ENCODE peak calls at places on chromosomes 11 and 22, in six cellular contexts. A is thyroid gland, N is neuronal stem cell, P is Peyer's patch, G is thoracic aorta, H is tibial nerve. R is an unnamed sample.

GRCh38 chr11:3223932-3224729 is 5.5 kb upstream of the MRGPRG start:
- DNase-seq in A (no peak), N (no peak), P (peak; percentile 28), G (no peak), H (no peak), R (no peak)

GRCh38 chr11:134579709-134580634 is 167.9 kb upstream of the B3GAT1 start:
- DNase-seq in A (peak; percentile 77), N (no peak), P (peak; percentile 72), G (no peak), H (no peak), R (peak; percentile 36)

GRCh38 chr22:27260087-27260730 is 541.3 kb downstream of the MN1 start:
- DNase-seq in A (no peak), N (peak; percentile 81), P (no peak), G (no peak), H (no peak), R (no peak)

GRCh38 chr11:13338437-13339069 is 61.0 kb downstream of the BMAL1 start:
- DNase-seq in A (peak; percentile 49), N (no peak), P (no peak), G (no peak), H (no peak), R (no peak)

GRCh38 chr22:46731246-46732040 is 6.6 kb downstream of the CERK start:
- DNase-seq in A (peak; percentile 90), N (no peak), P (peak; percentile 93), G (no peak), H (no peak), R (no peak)

GRCh38 chr22:50323900-50324299 is 2.9 kb downstream of the DENND6B start:
- DNase-seq in A (no peak), N (no peak), P (peak; percentile 31), G (no peak), H (no peak), R (no peak)

GRCh38 chr11:34243620-34244493 is 114.0 kb downstream of the ABTB2 start:
- DNase-seq in A (peak; percentile 45), N (no peak), P (peak; percentile 80), G (no peak), H (no peak), R (no peak)

GRCh38 chr11:74418509-74418895 is 20.3 kb upstream of the PGM2L1 start:
- DNase-seq in A (no peak), N (no peak), P (no peak), G (no peak), H (no peak), R (no peak)

GRCh38 chr11:45182902-45183301 is 36.5 kb downstream of the PRDM11 start:
- DNase-seq in A (peak; percentile 58), N (no peak), P (no peak), G (no peak), H (no peak), R (no peak)

GRCh38 chr11:3353066-3353465 is 25.9 kb downstream of the ZNF195 start:
- DNase-seq in A (no peak), N (no peak), P (no peak), G (no peak), H (no peak), R (no peak)

GRCh38 chr11:8913961-8914660 is 3.1 kb downstream of the AKIP1 start:
- DNase-seq in A (peak; percentile 50), N (peak; percentile 27), P (no peak), G (no peak), H (no peak), R (no peak)

GRCh38 chr11:57751676-57752253 is at the start of gene BTBD18:
- DNase-seq in A (peak; percentile 68), N (no peak), P (no peak), G (no peak), H (no peak), R (no peak)

GRCh38 chr11:8061555-8062428 is 19.2 kb upstream of the TUB start:
- DNase-seq in A (no peak), N (no peak), P (no peak), G (no peak), H (no peak), R (peak; percentile 43)

GRCh38 chr11:9906043-9906791 is 242.3 kb downstream of the SWAP70 start:
- DNase-seq in A (no peak), N (no peak), P (no peak), G (no peak), H (no peak), R (no peak)

GRCh38 chr11:93529707-93530467 is 13.3 kb downstream of the SMCO4 start:
- DNase-seq in A (peak; percentile 20), N (no peak), P (no peak), G (no peak), H (no peak), R (peak; percentile 65)

GRCh38 chr11:120020486-120020885 is 117.4 kb downstream of the TRIM29 start:
- DNase-seq in A (no peak), N (no peak), P (no peak), G (no peak), H (no peak), R (no peak)

GRCh38 chr22:47292546-47293320 is 530.3 kb downstream of the TBC1D22A start:
- DNase-seq in A (peak; percentile 83), N (no peak), P (peak; percentile 25), G (no peak), H (no peak), R (peak; percentile 16)

GRCh38 chr11:103091024-103091423 is 936 bp downstream of the DCUN1D5 start:
- DNase-seq in A (no peak), N (peak; percentile 5), P (no peak), G (no peak), H (no peak), R (no peak)

GRCh38 chr22:24706732-24707476 is 67.6 kb downstream of the PIWIL3 start:
- DNase-seq in A (no peak), N (no peak), P (no peak), G (no peak), H (no peak), R (no peak)

GRCh38 chr22:47192651-47193437 is 430.4 kb downstream of the TBC1D22A start:
- DNase-seq in A (no peak), N (no peak), P (peak; percentile 84), G (no peak), H (peak; percentile 8), R (peak; percentile 50)

GRCh38 chr11:118640332-118641154 is 33.1 kb downstream of the PHLDB1 start:
- DNase-seq in A (peak; percentile 45), N (no peak), P (no peak), G (no peak), H (no peak), R (no peak)

GRCh38 chr11:78821371-78822306 is 247.0 kb upstream of the NARS2 start:
- DNase-seq in A (no peak), N (no peak), P (no peak), G (no peak), H (no peak), R (no peak)

GRCh38 chr11:10326080-10326964 is 21.4 kb downstream of the ADM start:
- DNase-seq in A (peak; percentile 64), N (no peak), P (peak; percentile 70), G (no peak), H (no peak), R (no peak)

GRCh38 chr22:45291061-45291930 is 6.5 kb downstream of the UPK3A start:
- DNase-seq in A (no peak), N (no peak), P (no peak), G (no peak), H (no peak), R (no peak)

GRCh38 chr11:2515401-2516275 is 70.8 kb downstream of the KCNQ1 start:
- DNase-seq in A (peak; percentile 0), N (no peak), P (peak; percentile 33), G (no peak), H (peak; percentile 4), R (peak; percentile 48)

GRCh38 chr11:5564259-5565019 is 16.1 kb upstream of the OR52H1 start:
- DNase-seq in A (no peak), N (no peak), P (no peak), G (no peak), H (no peak), R (no peak)

GRCh38 chr11:68213135-68213515 is at the start of gene KMT5B:
- DNase-seq in A (no peak), N (peak; percentile 64), P (peak; percentile 77), G (no peak), H (no peak), R (no peak)

GRCh38 chr11:68214173-68215086 is 1.3 kb upstream of the KMT5B start:
- DNase-seq in A (peak; percentile 21), N (no peak), P (peak; percentile 66), G (no peak), H (no peak), R (no peak)

GRCh38 chr11:68213555-68214172 is 568 bp upstream of the KMT5B start:
- DNase-seq in A (peak; percentile 91), N (peak; percentile 95), P (peak; percentile 94), G (peak; percentile 35), H (peak; percentile 79), R (peak; percentile 79)

GRCh38 chr11:68212421-68213134 is 518 bp downstream of the KMT5B start:
- DNase-seq in A (peak; percentile 67), N (peak; percentile 74), P (peak; percentile 79), G (no peak), H (peak; percentile 39), R (peak; percentile 76)

DNA sequence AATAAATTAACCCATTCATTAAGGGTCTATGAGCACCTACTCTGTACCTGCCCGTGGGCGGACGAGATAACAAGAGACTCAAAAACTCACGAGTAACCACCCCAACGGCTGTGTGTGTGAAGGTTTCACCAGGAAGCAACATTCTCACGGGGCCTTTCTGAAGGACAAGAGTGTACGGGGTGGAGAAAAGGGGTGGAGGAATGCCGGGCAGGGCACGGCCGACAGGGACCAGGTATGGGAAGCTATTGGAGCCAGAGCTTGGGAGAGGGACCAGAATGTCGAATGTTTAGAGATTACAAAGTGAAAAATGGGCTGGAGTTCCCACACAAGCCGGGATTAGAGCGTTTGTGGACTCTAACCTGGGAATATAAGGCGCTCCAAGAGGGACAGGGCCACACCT is 1.6 kb downstream of the KMT5B start:
- DNase-seq in A (peak; percentile 67), N (no peak), P (peak; percentile 68), G (no peak), H (no peak), R (no peak)
- H3K4me1 ChIP-seq in A (peaks cover 34% of the 10 kb centered on the region), N (peaks cover 11% of the 10 kb centered on the region), P (peaks cover 16% of the 10 kb centered on the region), G (peaks cover 57% of the 10 kb centered on the region), H (peaks cover 37% of the 10 kb centered on the region), R (no peaks in the 10 kb centered on the region)

GRCh38 chr11:96149743-96150555 is 193.0 kb downstream of the MAML2 start:
- DNase-seq in A (no peak), N (no peak), P (no peak), G (no peak), H (no peak), R (no peak)
- H3K4me1 ChIP-seq in A (peaks cover 10% of the 10 kb centered on the region), N (peaks cover 11% of the 10 kb centered on the region), P (no peaks in the 10 kb centered on the region), G (peaks cover 20% of the 10 kb centered on the region), H (peaks cover 10% of the 10 kb centered on the region), R (peaks cover 20% of the 10 kb centered on the region)

DNA sequence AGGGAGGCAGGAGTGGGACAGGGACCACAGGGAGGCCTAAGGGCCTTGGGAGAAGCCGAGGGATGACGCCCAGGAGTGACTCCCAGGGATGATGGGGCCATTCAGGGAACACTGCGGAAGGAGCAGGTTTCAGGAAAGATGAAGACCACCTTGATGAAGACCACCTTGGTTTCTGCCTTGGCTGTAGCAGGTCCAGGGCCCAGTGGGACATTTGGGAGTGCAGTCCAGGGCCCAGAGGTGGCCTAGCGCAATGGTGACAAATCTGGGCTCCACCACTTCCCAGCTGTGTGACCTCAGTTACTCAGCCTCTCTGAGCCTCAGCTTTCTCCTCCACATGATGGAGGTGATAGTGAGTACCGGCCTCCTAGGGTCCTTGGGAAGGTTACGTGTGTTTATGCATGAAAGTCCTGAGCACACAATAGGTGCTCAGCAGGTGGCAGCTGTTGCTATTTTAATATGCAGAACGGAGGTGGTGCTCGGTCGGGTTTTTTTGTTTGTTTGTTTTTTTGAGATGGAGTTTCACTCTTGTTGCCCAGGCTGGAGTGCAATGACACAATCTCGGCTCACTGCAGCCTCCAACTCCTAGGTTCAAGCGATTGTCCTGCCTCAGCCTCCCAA is 770 bp downstream of the TSGA10IP start:
- DNase-seq in A (no peak), N (no peak), P (no peak), G (no peak), H (no peak), R (no peak)
- H3K4me1 ChIP-seq in A (peaks cover 18% of the 10 kb centered on the region), N (peaks cover 18% of the 10 kb centered on the region), P (no peaks in the 10 kb centered on the region), G (no peaks in the 10 kb centered on the region), H (no peaks in the 10 kb centered on the region), R (no peaks in the 10 kb centered on the region)

GRCh38 chr11:63406458-63406857 is 36.9 kb downstream of the SLC22A9 start:
- DNase-seq in A (no peak), N (no peak), P (no peak), G (no peak), H (no peak), R (no peak)
- H3K4me1 ChIP-seq in A (no peaks in the 10 kb centered on the region), N (no peaks in the 10 kb centered on the region), P (no peaks in the 10 kb centered on the region), G (no peaks in the 10 kb centered on the region), H (no peaks in the 10 kb centered on the region), R (no peaks in the 10 kb centered on the region)

R was measured in right atrium auricular region.